ENCODE peak calls at places on chromosomes 16 and 17, in ten cellular contexts. M is sciatic nerve, S is lower leg skin, J is HuH-7.5, K is left ventricle myocardium superior, U is NCI-H1092, C is HFFc6, L is ACHN, O is epithelial cell of esophagus, Y is NCI-H1694. T is an unnamed sample.

GRCh38 chr17:48357727-48358126 is 72.3 kb downstream of the SKAP1 start:
- DNase-seq in Y (no peak), S (no peak), O (no peak), K (no peak), U (no peak), C (no peak), M (no peak), J (no peak), L (no peak), T (no peak)

GRCh38 chr17:47203984-47204721 is 5.0 kb upstream of the MYL4 start:
- DNase-seq in M (no peak), C (peak), O (no peak), K (no peak), U (no peak), L (peak), J (no peak), S (no peak), Y (no peak), T (no peak)

GRCh38 chr16:27720731-27721547 is 171.0 kb downstream of the KATNIP start:
- DNase-seq in Y (no peak), K (peak), C (no peak), S (no peak), O (no peak), M (peak), J (no peak), U (no peak), L (no peak), T (no peak)

GRCh38 chr16:80507538-80507937 is 33.3 kb upstream of the DYNLRB2 start:
- DNase-seq in U (no peak), M (no peak), C (no peak), O (no peak), J (no peak), S (peak), K (peak), Y (no peak), L (no peak), T (no peak)

GRCh38 chr16:11744075-11744470 is 1.4 kb upstream of the TXNDC11 start:
- DNase-seq in J (no peak), K (no peak), U (no peak), L (no peak), C (no peak), S (no peak), M (no peak), O (no peak), Y (no peak), T (no peak)

GRCh38 chr17:75505640-75506039 is 9.7 kb downstream of the CASKIN2 start:
- DNase-seq in M (no peak), L (no peak), O (no peak), C (no peak), J (no peak), U (no peak), Y (no peak), K (no peak), S (no peak), T (no peak)

GRCh38 chr16:86459266-86459665 is 51.1 kb upstream of the FOXF1 start:
- DNase-seq in K (no peak), M (no peak), L (no peak), Y (no peak), J (no peak), U (no peak), C (no peak), O (no peak), S (no peak), T (no peak)

GRCh38 chr17:40419559-40420331 is 2.0 kb upstream of the TOP2A start:
- DNase-seq in U (no peak), O (no peak), C (no peak), K (no peak), M (peak), S (peak), Y (no peak), J (no peak), L (no peak), T (no peak)

GRCh38 chr17:77580531-77580930 is 378.0 kb upstream of the TNRC6C start:
- DNase-seq in Y (no peak), S (peak), C (no peak), O (no peak), M (peak), L (no peak), U (no peak), J (no peak), K (no peak), T (no peak)

GRCh38 chr16:30658731-30659506 is 688 bp downstream of the FBRS start:
- DNase-seq in U (peak), Y (peak), M (peak), J (peak), S (peak), O (peak), C (peak), L (peak), K (peak), T (peak)

GRCh38 chr17:34503804-34504203 is 75.6 kb upstream of the TMEM132E start:
- DNase-seq in C (no peak), O (no peak), M (no peak), Y (no peak), U (no peak), K (peak), J (no peak), L (no peak), S (no peak), T (peak)

GRCh38 chr17:1229354-1229890 is 40.8 kb upstream of the BHLHA9 start:
- DNase-seq in Y (no peak), O (no peak), M (peak), S (peak), L (peak), U (no peak), K (peak), J (no peak), C (no peak), T (peak)

GRCh38 chr16:59633996-59634579 is 900.0 kb upstream of the GOT2 start:
- DNase-seq in S (no peak), O (peak), C (peak), Y (no peak), L (no peak), K (no peak), M (no peak), U (no peak), J (no peak), T (no peak)

GRCh38 chr16:63337264-63337663 is 1301.0 kb upstream of the CDH8 start:
- DNase-seq in J (no peak), M (no peak), U (no peak), K (no peak), S (no peak), C (no peak), Y (no peak), O (no peak), L (no peak), T (peak)

GRCh38 chr16:55955845-55956244 is 80.7 kb upstream of the CES5A start:
- DNase-seq in S (no peak), M (no peak), Y (peak), C (no peak), L (no peak), O (no peak), U (no peak), K (peak), J (no peak), T (no peak)

GRCh38 chr16:57185945-57186629 is at the start of the genes PSME3IP1 and RSPRY1:
- DNase-seq in O (peak), U (peak), J (peak), S (peak), Y (peak), K (peak), L (peak), C (peak), M (peak), T (peak)

GRCh38 chr16:73124097-73124652 is 76.2 kb upstream of the ZFHX3 start:
- DNase-seq in O (peak), J (no peak), M (no peak), S (no peak), K (no peak), C (no peak), L (no peak), U (no peak), Y (no peak), T (peak)

GRCh38 chr17:78962345-78962983 is 17.3 kb downstream of the LGALS3BP start:
- DNase-seq in C (peak), Y (no peak), J (no peak), U (no peak), S (no peak), K (no peak), O (peak), L (no peak), M (no peak), T (peak)

GRCh38 chr17:40063034-40063765 is 435 bp downstream of the THRA start:
- DNase-seq in L (peak), Y (no peak), K (peak), S (peak), U (no peak), C (no peak), O (peak), M (peak), J (peak), T (no peak)

GRCh38 chr17:41773190-41773588 is 13.3 kb downstream of the JUP start:
- DNase-seq in M (no peak), K (peak), Y (peak), U (no peak), L (peak), O (peak), C (peak), J (peak), S (no peak), T (peak)

GRCh38 chr16:89918453-89919347 is at the start of gene MC1R:
- DNase-seq in L (peak), K (no peak), J (peak), M (no peak), S (no peak), C (no peak), O (no peak), Y (no peak), U (peak), T (peak)

GRCh38 chr16:84498859-84499620 is 5.4 kb downstream of the MEAK7 start:
- DNase-seq in U (no peak), J (no peak), S (peak), K (no peak), C (no peak), L (no peak), M (no peak), Y (no peak), O (no peak), T (no peak)

GRCh38 chr17:49980703-49981197 is 11.8 kb downstream of the DLX4 start:
- DNase-seq in M (no peak), Y (peak), J (no peak), O (peak), C (no peak), U (no peak), L (no peak), K (no peak), S (no peak), T (no peak)

GRCh38 chr16:1940273-1941161 is 2.5 kb downstream of the MSRB1 start:
- DNase-seq in U (no peak), Y (no peak), O (no peak), K (no peak), S (no peak), L (no peak), C (no peak), J (no peak), M (no peak), T (peak)

GRCh38 chr17:73309727-73310555 is 1.9 kb downstream of the CDC42EP4 start:
- DNase-seq in J (no peak), M (no peak), S (no peak), L (no peak), C (no peak), K (peak), Y (no peak), O (no peak), U (no peak), T (no peak)

GRCh38 chr16:4206680-4207079 is 35.2 kb downstream of the SRL start:
- DNase-seq in C (no peak), Y (no peak), J (no peak), O (no peak), K (no peak), M (no peak), L (no peak), U (no peak), S (no peak), T (no peak)

T was measured in trophoblast cell.